ENCODE peak calls at places on chromosomes 2 and 18, in five cellular contexts. Y, Z, J, A and M are unnamed samples.

GRCh38 chr2:26462511-26463251 is 15.2 kb downstream of the OTOF start:
- DNase-seq in Y (peak; percentile 92), Z (no peak), J (peak; percentile 68), A (peak; percentile 71), M (no peak)

GRCh38 chr2:17101091-17101490 is 417.1 kb downstream of the RAD51AP2 start:
- DNase-seq in Y (no peak), Z (no peak), J (no peak), A (no peak), M (no peak)

GRCh38 chr2:29767606-29768335 is 153.6 kb downstream of the ALK start:
- DNase-seq in Y (no peak), Z (no peak), J (no peak), A (no peak), M (no peak)

GRCh38 chr2:59180111-59180510 is 939.0 kb upstream of the FANCL start:
- DNase-seq in Y (no peak), Z (no peak), J (no peak), A (no peak), M (no peak)

GRCh38 chr18:48848641-48849143 is 102.1 kb downstream of the SMAD7 start:
- DNase-seq in Y (no peak), Z (no peak), J (no peak), A (no peak), M (no peak)

GRCh38 chr18:8808001-8808400 is 102.6 kb downstream of the MTCL1 start:
- DNase-seq in Y (no peak), Z (no peak), J (peak; percentile 72), A (no peak), M (no peak)

GRCh38 chr18:35713545-35713944 is 132.0 kb downstream of the GALNT1 start:
- DNase-seq in Y (no peak), Z (no peak), J (no peak), A (no peak), M (no peak)

GRCh38 chr2:173891315-173892037 is 73.7 kb downstream of the SP3 start:
- DNase-seq in Y (no peak), Z (no peak), J (no peak), A (peak; percentile 65), M (no peak)

GRCh38 chr2:80351229-80351628 is 46.7 kb upstream of the LRRTM1 start:
- DNase-seq in Y (no peak), Z (no peak), J (no peak), A (no peak), M (no peak)

GRCh38 chr2:206556357-206556949 is 85.8 kb upstream of the FAM237A start:
- DNase-seq in Y (no peak), Z (peak; percentile 28), J (no peak), A (peak; percentile 12), M (no peak)

GRCh38 chr2:194104687-194105086 is 1552.3 kb upstream of the SLC39A10 start:
- DNase-seq in Y (no peak), Z (peak; percentile 84), J (no peak), A (no peak), M (no peak)

GRCh38 chr2:70078384-70078783 is 8.9 kb upstream of the PCBP1 start:
- DNase-seq in Y (no peak), Z (no peak), J (no peak), A (peak; percentile 41), M (no peak)
- H3K4me3 ChIP-seq in Y (no peak overlapping the region), Z (no peak overlapping the region), J (no peak overlapping the region), A (no peak overlapping the region), M (no peak overlapping the region)

DNA sequence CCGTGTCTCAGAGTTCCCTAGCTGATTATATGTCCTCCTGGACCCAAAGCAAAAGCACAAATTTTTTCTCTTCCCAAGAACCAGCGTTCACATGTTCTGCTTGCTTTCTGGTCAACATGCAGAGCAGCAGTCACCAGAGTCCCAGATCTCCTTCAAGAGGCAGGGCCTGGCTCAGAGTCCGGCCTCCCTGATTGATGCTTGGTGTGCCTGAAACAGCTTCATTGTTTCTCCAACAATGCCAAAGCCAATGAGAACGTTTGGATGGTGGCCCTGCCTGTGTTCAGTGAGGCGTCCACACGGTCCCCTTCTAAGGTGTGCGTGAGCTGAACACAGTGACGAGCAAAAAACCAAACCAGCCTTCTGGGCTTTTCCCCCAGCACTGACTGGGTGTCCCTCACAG is 19.5 kb upstream of the POU3F3 start:
- DNase-seq in Y (no peak), Z (no peak), J (no peak), A (no peak), M (no peak)
- H3K4me1 ChIP-seq in Y (no peaks in the 10 kb centered on the region), Z (no peaks in the 10 kb centered on the region), J (no peaks in the 10 kb centered on the region), A (no peaks in the 10 kb centered on the region), M (no peaks in the 10 kb centered on the region)

DNA sequence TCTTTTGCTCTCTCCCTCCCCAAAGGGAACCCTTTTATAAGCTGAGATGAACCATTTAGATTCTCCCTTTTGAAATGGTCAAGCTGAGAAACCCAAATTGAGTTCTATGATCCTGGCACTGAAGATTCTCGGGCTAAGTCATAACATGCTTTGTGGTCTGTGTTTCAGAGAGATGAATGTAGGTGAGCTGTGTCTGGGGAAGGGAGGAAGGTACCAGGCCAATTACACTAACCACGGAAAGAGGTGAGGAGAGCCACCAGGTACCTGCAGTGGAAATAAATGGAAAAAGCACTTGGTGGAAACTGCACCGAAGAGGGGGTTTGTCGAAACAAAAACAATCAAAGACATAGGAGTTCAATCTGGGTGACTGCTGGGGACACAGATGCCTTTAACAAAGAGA is 996 bp upstream of the MRPL44 start:
- DNase-seq in Y (no peak), Z (no peak), J (no peak), A (no peak), M (no peak)
- H3K4me3 ChIP-seq in Y (peak overlapping the region; percentile 68), Z (peak overlapping the region; percentile 91), J (no peak overlapping the region), A (no peak overlapping the region), M (no peak overlapping the region)

DNA sequence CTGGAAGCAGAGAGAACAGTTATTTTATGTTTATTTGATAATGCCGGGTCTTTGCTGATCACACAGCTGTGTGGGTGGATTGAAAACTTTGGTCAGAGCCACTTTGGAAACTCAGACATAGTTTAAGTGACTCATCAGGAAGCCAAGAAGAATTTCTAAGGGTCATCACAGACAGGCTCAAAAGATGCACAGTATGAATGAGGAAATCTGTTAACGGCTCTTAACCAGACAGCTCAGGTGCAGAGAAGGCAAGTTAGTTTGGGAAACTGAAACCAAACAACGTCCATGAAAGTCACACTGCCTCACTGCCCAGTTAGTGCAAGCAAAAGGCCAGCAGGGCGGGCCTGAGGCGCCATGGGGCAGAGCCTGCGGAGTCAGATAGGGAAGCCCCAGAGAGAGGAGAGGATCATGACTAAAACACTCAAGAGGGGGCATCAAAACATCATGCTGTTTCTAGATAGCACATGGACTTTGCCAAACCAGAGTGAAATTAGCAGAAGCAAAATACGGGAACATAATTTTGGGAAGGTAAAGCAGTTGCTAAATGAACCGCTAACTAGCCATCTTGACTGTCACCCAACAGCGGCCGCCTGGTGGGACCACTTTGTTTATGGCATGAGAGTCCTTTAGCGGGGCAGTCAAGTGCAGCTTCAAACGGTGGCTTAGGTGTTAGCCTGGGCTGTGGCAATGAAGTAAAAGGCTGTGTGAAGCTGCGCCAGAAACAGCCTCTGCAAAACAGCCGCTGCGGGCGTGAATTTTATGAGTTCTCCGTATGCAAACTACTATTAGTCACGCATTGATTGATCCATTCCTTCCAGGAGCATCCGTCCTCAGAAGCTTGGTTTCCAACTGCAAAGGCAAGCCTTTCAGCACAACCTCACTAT is 101.2 kb downstream of the KCTD18 start:
- DNase-seq in Y (no peak), Z (no peak), J (no peak), A (peak; percentile 35), M (no peak)
- H3K4me1 ChIP-seq in Y (peaks cover 42% of the 10 kb centered on the region), Z (no peaks in the 10 kb centered on the region), J (peaks cover 31% of the 10 kb centered on the region), A (no peaks in the 10 kb centered on the region), M (no peaks in the 10 kb centered on the region)

GRCh38 chr2:113183264-113183663 is 9.5 kb downstream of the PSD4 start:
- DNase-seq in Y (no peak), Z (no peak), J (no peak), A (no peak), M (no peak)

GRCh38 chr2:113182471-113183260 is 8.9 kb downstream of the PSD4 start:
- DNase-seq in Y (no peak), Z (no peak), J (no peak), A (no peak), M (no peak)

GRCh38 chr2:113180131-113180946 is 6.6 kb downstream of the PSD4 start:
- DNase-seq in Y (no peak), Z (no peak), J (no peak), A (peak; percentile 54), M (no peak)

GRCh38 chr2:113179446-113180045 is 5.8 kb downstream of the PSD4 start:
- DNase-seq in Y (no peak), Z (no peak), J (no peak), A (no peak), M (no peak)

DNA sequence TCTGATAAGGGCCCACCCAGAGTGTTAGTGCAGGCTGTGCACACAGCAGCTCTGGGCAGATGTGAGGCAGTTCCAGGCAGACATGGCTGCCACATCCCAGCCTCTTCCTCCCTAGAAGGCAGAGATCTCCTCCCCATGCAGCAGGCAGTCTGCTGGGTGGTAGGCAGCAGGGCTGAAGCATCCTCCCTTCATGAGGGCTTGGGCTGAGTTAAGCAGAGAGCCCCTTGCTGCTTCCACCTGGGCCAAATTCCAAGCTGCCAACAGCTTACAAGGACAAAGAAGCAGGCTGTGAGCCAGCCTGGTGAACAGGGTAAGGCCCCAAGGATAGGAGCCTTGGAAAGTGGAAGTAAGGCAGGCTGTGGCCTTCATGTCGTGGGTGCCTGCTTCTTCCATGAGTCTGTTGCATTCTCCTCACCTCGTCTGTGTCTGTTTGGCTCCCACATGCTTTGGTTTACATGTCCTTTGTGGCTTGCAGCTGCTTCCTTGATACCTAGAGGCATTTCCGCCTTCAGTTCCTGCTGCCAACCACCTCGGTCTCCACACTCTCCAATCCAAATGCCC is 7.8 kb downstream of the PSD4 start:
- DNase-seq in Y (peak; percentile 76), Z (no peak), J (no peak), A (peak; percentile 52), M (no peak)
- H3K4me3 ChIP-seq in Y (no peak overlapping the region), Z (no peak overlapping the region), J (no peak overlapping the region), A (no peak overlapping the region), M (no peak overlapping the region)

GRCh38 chr2:161119483-161119882 is 40.7 kb upstream of the TANK start:
- DNase-seq in Y (no peak), Z (no peak), J (no peak), A (no peak), M (no peak)
- H3K4me1 ChIP-seq in Y (peaks cover 23% of the 10 kb centered on the region), Z (peaks cover 22% of the 10 kb centered on the region), J (no peaks in the 10 kb centered on the region), A (no peaks in the 10 kb centered on the region), M (no peaks in the 10 kb centered on the region)

DNA sequence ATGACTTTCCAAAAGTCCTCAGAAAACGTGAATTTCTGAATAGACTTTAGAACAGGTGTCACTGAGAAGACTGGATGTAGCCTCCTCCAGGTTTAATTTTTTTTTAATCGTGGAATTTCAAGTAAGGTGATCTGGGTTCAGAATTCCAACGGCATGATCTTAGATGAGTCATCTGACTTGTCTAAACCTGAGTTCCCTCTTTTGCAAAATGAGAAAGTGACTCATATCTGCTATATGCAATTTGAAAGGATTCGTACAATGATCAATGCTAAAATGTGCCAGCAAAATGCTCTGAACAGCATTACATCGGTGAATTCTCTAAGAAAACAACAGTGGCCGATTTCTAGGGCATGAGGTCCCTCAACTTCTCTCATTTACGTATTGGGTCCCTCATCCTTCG is 69.1 kb upstream of the ZNF516 start:
- DNase-seq in Y (no peak), Z (no peak), J (no peak), A (no peak), M (no peak)
- H3K4me3 ChIP-seq in Y (peak overlapping the region; percentile 52), Z (no peak overlapping the region), J (no peak overlapping the region), A (no peak overlapping the region), M (no peak overlapping the region)

GRCh38 chr2:28361991-28362710 is 30.5 kb upstream of the FOSL2 start:
- DNase-seq in Y (no peak), Z (no peak), J (no peak), A (no peak), M (no peak)
- H3K4me1 ChIP-seq in Y (peaks cover 20% of the 10 kb centered on the region), Z (no peaks in the 10 kb centered on the region), J (peaks cover 34% of the 10 kb centered on the region), A (peaks cover 69% of the 10 kb centered on the region), M (peaks cover 67% of the 10 kb centered on the region)